ENCODE peak calls at places on chromosome 18, in nine cellular contexts. Y, N, O, J, Q, E, P, S and B are unnamed samples.

GRCh38 chr18:78496095-78496494 is 483.5 kb upstream of the SALL3 start:
- DNase-seq in Y (no peak), O (no peak), Q (no peak), J (no peak), S (no peak), P (no peak), E (no peak), N (no peak), B (no peak)

GRCh38 chr18:5729983-5730699 is 165.2 kb downstream of the TMEM200C start:
- DNase-seq in O (no peak), J (peak; percentile 14), E (no peak), P (no peak), Y (no peak), S (no peak), Q (no peak), N (no peak), B (no peak)

GRCh38 chr18:75198046-75198445 is 10.9 kb downstream of the PTGR3 start:
- DNase-seq in Q (no peak), O (no peak), J (no peak), N (no peak), E (no peak), Y (no peak), S (no peak), P (no peak), B (no peak)

GRCh38 chr18:37294951-37295350 is 270.6 kb downstream of the CELF4 start:
- DNase-seq in N (no peak), O (peak; percentile 15), Q (no peak), S (no peak), P (no peak), E (peak; percentile 57), J (peak; percentile 14), Y (peak; percentile 90), B (peak; percentile 10)

GRCh38 chr18:70288171-70288850 is 534 bp upstream of the SOCS6 start:
- DNase-seq in J (peak; percentile 58), E (peak; percentile 34), Y (peak; percentile 71), S (no peak), O (peak; percentile 35), P (no peak), N (no peak), Q (no peak), B (no peak)

GRCh38 chr18:44826418-44827259 is 146.0 kb downstream of the SETBP1 start:
- DNase-seq in P (no peak), Q (peak; percentile 73), N (no peak), S (no peak), O (no peak), Y (no peak), E (no peak), J (peak; percentile 81), B (no peak)

GRCh38 chr18:41395695-41396094 is 559.3 kb upstream of the PIK3C3 start:
- DNase-seq in P (no peak), Y (no peak), N (no peak), O (no peak), Q (no peak), S (no peak), J (no peak), E (no peak), B (no peak)

GRCh38 chr18:68234115-68234514 is 480.8 kb downstream of the TMX3 start:
- DNase-seq in Q (no peak), O (no peak), S (no peak), P (no peak), N (no peak), E (no peak), Y (no peak), J (no peak), B (no peak)

GRCh38 chr18:79604205-79604912 is 75.2 kb upstream of the CTDP1 start:
- DNase-seq in N (peak; percentile 35), S (no peak), E (no peak), P (no peak), J (peak; percentile 3), Q (no peak), Y (no peak), O (no peak), B (no peak)

GRCh38 chr18:32840962-32841361 is 68.1 kb upstream of the KLHL14 start:
- DNase-seq in N (no peak), Y (peak; percentile 17), P (no peak), Q (no peak), J (no peak), O (no peak), E (no peak), S (no peak), B (no peak)

GRCh38 chr18:22800551-22800951 is 132.6 kb upstream of the RBBP8 start:
- DNase-seq in P (no peak), J (no peak), E (no peak), Q (no peak), N (no peak), O (no peak), S (no peak), Y (no peak), B (no peak)

GRCh38 chr18:27604583-27604982 is 419.5 kb upstream of the CHST9 start:
- DNase-seq in J (no peak), S (no peak), P (no peak), E (no peak), Y (peak; percentile 16), N (no peak), O (no peak), Q (no peak), B (no peak)

GRCh38 chr18:62944454-62944853 is 229.1 kb downstream of the PHLPP1 start:
- DNase-seq in S (no peak), E (peak; percentile 11), J (no peak), O (no peak), Q (no peak), P (no peak), N (no peak), Y (peak; percentile 8), B (no peak)

GRCh38 chr18:32308493-32309120 is 118.8 kb downstream of the MEP1B start:
- DNase-seq in Q (no peak), N (no peak), O (no peak), Y (no peak), S (no peak), P (no peak), J (no peak), E (no peak), B (no peak)

GRCh38 chr18:36492604-36493329 is 195.3 kb downstream of the FHOD3 start:
- DNase-seq in O (no peak), Q (no peak), Y (no peak), J (no peak), N (no peak), S (no peak), E (no peak), P (no peak), B (no peak)

GRCh38 chr18:5106730-5107129 is 90.3 kb downstream of the AKAIN1 start:
- DNase-seq in J (no peak), O (no peak), P (no peak), N (no peak), Q (no peak), S (no peak), E (no peak), Y (peak; percentile 60), B (no peak)

GRCh38 chr18:79903787-79904356 is 47.6 kb downstream of the SLC66A2 start:
- DNase-seq in Y (no peak), E (no peak), S (no peak), J (peak; percentile 3), Q (peak; percentile 14), N (peak; percentile 56), O (no peak), P (peak; percentile 91), B (no peak)

GRCh38 chr18:61743775-61744531 is 148.9 kb downstream of the RNF152 start:
- DNase-seq in Q (no peak), J (no peak), Y (no peak), P (no peak), S (no peak), O (no peak), N (no peak), E (no peak), B (no peak)

GRCh38 chr18:56921888-56922480 is 224.9 kb upstream of the BOD1L2 start:
- DNase-seq in N (no peak), J (no peak), Q (no peak), P (no peak), E (no peak), Y (no peak), S (no peak), O (no peak), B (no peak)
- H3K4me3 ChIP-seq in N (no peak overlapping the region), J (no peak overlapping the region), Q (no peak overlapping the region), P (no peak overlapping the region), E (no peak overlapping the region), Y (no peak overlapping the region), S (no peak overlapping the region), O (no peak overlapping the region), B (no peak overlapping the region)

GRCh38 chr18:57050314-57050949 is 96.5 kb upstream of the BOD1L2 start:
- DNase-seq in Y (no peak), O (peak; percentile 4), J (peak; percentile 78), Q (no peak), S (no peak), P (no peak), E (no peak), N (no peak), B (no peak)

GRCh38 chr18:57052759-57053158 is 94.1 kb upstream of the BOD1L2 start:
- DNase-seq in Y (no peak), Q (no peak), N (no peak), P (no peak), S (no peak), J (peak; percentile 26), E (no peak), O (no peak), B (no peak)

GRCh38 chr18:57051586-57052044 is 95.3 kb upstream of the BOD1L2 start:
- DNase-seq in E (peak; percentile 67), Y (no peak), N (no peak), P (no peak), S (no peak), O (no peak), J (peak; percentile 89), Q (no peak), B (no peak)

GRCh38 chr18:57052173-57052572 is 94.7 kb upstream of the BOD1L2 start:
- DNase-seq in S (no peak), Y (peak; percentile 28), N (no peak), E (no peak), J (no peak), P (no peak), O (no peak), Q (no peak), B (no peak)

GRCh38 chr18:57051019-57051418 is 95.9 kb upstream of the BOD1L2 start:
- DNase-seq in E (no peak), Y (no peak), S (no peak), P (no peak), Q (no peak), J (peak; percentile 41), N (no peak), O (no peak), B (no peak)
- TF ChIP-seq POLR2AphosphoS5 in E (no peak), Y (no peak), S (no peak), P (no peak), Q (no peak), J (no peak), N (no peak), O (no peak), B (no peak)

DNA sequence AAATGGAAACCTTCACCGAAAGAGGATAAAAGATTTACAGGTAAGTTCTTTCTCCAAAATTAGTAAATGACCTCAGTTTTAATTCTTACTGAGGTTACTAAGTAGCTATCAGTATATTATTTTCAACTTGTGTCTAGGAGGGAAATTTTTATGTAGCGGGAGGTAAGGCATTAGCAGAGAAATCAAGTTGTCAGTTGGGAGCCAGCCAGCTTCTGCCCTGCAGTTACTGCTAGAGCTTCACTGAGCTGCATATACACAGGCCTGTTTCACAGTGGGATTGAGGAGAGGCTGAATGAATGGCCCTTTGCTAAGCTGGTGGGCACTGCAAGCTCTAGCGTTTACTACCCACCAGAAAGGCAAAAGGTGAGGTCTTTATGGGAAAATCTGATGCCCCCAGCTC is 105.7 kb downstream of the ACAA2 start:
- DNase-seq in O (no peak), Y (no peak), S (no peak), N (no peak), E (no peak), J (no peak), P (no peak), Q (no peak), B (no peak)
- H3K4me3 ChIP-seq in O (no peak overlapping the region), Y (no peak overlapping the region), S (no peak overlapping the region), N (no peak overlapping the region), E (no peak overlapping the region), J (no peak overlapping the region), P (no peak overlapping the region), Q (no peak overlapping the region), B (no peak overlapping the region)

GRCh38 chr18:3250237-3251107 is 2.9 kb downstream of the MYL12A start:
- DNase-seq in J (no peak), P (no peak), Q (no peak), E (no peak), O (no peak), Y (no peak), N (no peak), S (no peak), B (no peak)
- TF ChIP-seq POLR2AphosphoS5 in J (no peak), P (no peak), Q (no peak), E (peak; percentile 63), O (no peak), Y (no peak), N (no peak), S (no peak), B (no peak)